ENCODE peak calls at places on chromosome 11, in ten cellular contexts. T is ovary, X is endothelial cell of umbilical vein, F is Peyer's patch, U is HCT116, R is heart left ventricle, I is A549, N is transverse colon, L is IMR-90, H is adrenal gland. W is an unnamed sample.

GRCh38 chr11:17386331-17387084 is 2.0 kb downstream of the KCNJ11 start:
- DNase-seq in H (peak), I (peak), F (peak), X (peak), U (peak), R (peak), T (no peak), L (peak), N (peak), W (no peak)

GRCh38 chr11:90476442-90477007 is 253.7 kb upstream of the CHORDC1 start:
- DNase-seq in F (no peak), X (peak), U (peak), R (peak), H (peak), L (peak), N (no peak), T (no peak), I (no peak), W (no peak)

GRCh38 chr11:119421941-119422504 is 949 bp downstream of the THY1 start:
- DNase-seq in T (no peak), X (no peak), N (no peak), H (no peak), F (no peak), R (no peak), U (no peak), I (no peak), L (peak), W (no peak)

GRCh38 chr11:66973956-66974585 is 1.0 kb upstream of the C11orf86 start:
- DNase-seq in H (peak), N (no peak), F (no peak), U (no peak), T (no peak), L (no peak), I (no peak), X (no peak), R (no peak), W (no peak)

GRCh38 chr11:28736256-28736655 is 628.1 kb downstream of the METTL15 start:
- DNase-seq in H (no peak), F (no peak), N (no peak), R (no peak), T (no peak), X (no peak), L (peak), U (no peak), I (no peak), W (no peak)

GRCh38 chr11:42631223-42631843 is 680.5 kb upstream of the API5 start:
- DNase-seq in H (peak), U (no peak), T (no peak), X (peak), N (no peak), L (no peak), I (no peak), R (no peak), F (no peak), W (no peak)

GRCh38 chr11:94806436-94806835 is 38.3 kb downstream of the AMOTL1 start:
- DNase-seq in F (no peak), R (no peak), X (no peak), I (no peak), L (no peak), U (no peak), T (no peak), N (no peak), H (no peak), W (no peak)

GRCh38 chr11:1707751-1708150 is 10.8 kb downstream of the KRTAP5-6 start:
- DNase-seq in L (no peak), F (no peak), H (no peak), T (no peak), X (no peak), U (no peak), R (no peak), N (no peak), I (no peak), W (no peak)

DNA sequence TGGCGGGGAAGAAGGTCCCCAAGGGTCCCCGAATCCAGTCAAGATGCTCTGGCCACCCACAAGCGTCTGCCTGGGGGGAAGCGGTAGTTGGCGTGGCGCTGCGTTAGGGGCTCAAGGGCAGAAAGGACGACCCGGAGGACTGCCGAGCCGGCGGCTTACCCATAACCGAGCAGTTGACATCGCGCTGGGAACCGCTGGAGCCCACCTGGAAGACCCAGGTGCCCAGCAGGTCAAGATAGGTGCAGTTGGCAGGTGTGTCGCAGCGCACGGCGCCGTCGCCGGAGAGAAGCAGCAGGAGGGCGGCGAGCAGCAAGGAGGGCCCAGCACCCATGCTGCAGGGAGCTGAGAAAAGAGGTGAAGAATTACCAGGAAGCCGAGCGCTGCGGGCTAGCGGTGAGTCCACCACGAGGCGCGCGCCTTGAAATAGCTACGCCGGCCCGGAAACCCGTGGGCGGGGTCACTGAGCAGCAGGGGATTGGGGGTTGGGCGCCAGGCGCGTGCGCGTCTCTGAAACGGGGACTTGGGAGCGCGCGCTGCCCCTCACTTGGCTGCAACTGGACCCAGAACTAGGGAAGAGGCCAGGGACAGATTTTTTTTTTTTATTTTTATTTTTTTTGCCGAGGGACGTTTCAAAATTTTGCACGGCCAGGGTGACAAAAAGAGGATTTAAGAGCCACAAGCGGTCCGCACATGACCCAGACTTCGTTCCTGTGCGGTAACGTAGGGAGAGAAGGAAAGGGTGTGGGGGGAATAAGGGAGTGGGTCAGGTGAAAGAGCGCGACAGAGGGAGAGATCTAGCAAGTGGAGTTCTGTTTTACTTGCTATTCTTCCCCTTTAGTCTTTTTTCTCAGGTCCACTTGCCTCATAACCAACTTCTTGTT is at the start of gene CTSC:
- DNase-seq in I (peak), R (peak), U (peak), H (peak), T (peak), F (peak), X (peak), N (peak), L (peak), W (peak)
- TF ChIP-seq POLR2A in I (peak), R (peak), U (peak), H (peak), T (peak), F (peak), X (peak), N (peak), L (peak), W (peak)

GRCh38 chr11:76769645-76770586 is 13.2 kb upstream of the TSKU start:
- DNase-seq in F (no peak), T (no peak), H (peak), N (peak), L (peak), R (peak), X (no peak), I (peak), U (no peak), W (no peak)
- TF ChIP-seq POLR2A in F (no peak), T (no peak), H (no peak), N (peak), L (peak), R (no peak), X (no peak), I (peak), U (no peak), W (peak)

DNA sequence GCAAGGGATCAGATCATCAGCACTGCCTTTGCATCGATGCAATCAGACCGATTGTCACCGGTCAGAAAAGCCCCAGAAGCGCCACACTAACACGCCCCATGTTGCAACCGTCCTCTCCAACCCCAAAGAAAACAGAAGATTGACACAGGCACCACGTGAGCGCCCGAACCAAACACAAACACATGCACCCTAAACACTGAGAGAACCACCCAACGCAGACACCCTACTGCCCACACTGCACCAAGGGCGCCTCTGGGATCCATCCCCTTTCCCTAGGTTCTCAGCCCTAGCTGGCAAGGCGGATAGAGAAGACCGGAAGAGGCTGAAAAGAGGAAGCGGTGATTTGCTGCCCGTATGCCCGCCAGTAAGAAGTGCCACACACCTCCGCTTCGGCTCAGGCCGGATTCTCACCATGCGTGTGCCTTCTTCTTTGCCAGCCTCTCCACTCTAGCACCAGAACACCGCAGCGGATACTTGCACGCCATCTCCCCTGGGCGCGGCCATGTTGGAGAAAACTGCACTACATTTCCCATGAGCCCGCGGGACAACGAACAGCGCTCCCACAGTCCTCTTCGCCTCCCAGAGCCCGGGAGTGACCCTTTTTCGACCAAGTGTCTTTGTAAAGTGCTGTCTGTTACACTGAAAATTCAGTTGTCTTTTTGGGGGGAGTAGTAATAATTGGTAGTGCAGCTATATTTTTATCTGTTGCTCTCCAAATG is at the start of gene ALKBH8:
- DNase-seq in H (peak), N (peak), X (peak), L (peak), I (peak), T (peak), U (no peak), R (peak), F (peak), W (peak)
- TF ChIP-seq POLR2A in H (no peak), N (no peak), X (peak), L (no peak), I (no peak), T (no peak), U (peak), R (no peak), F (peak), W (no peak)

DNA sequence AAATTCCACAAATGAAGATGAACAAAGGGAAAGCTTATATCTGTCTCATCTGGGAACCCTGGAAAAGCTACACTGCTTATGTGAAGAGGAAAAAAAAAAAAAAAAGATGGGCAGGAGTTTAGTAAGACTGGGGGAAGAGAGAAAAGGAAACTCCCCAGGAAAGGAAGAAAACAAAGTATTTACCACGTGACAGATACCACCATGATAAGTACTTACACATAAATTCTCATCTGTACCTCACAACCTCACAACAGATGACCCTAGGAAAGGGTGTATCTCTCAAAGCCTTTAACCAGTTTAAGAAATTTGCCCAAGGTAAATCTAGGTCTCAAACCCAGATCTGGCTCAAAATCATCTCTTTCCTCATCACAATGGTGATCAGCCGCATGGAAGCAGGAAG is 77.1 kb downstream of the GAB2 start:
- DNase-seq in N (no peak), L (no peak), H (no peak), I (no peak), T (no peak), F (no peak), U (no peak), X (no peak), R (no peak), W (no peak)
- TF ChIP-seq POLR2A in N (no peak), L (no peak), H (no peak), I (no peak), T (no peak), F (no peak), U (no peak), X (no peak), R (no peak), W (no peak)

DNA sequence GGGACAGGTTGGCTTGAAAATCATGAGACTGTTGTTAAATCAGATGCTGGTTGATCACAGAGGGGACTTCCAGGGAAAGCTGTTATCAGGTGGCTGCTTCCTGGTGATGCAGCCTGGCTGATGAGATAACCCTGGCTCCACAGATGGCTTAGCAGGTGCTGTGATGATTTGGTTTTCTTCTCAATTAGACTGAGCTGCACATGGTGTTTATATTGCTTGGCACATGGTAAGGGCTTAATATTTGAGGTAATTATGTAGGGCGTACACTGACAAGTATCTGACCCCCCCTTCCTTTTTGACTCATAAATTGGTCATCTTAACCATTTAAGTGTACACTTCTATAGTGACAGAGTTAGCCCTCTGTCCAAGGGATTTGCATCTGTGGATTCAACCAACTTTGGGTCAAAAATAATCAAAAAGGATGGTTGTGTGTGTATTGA is 7.0 kb downstream of the RPS3 start:
- DNase-seq in L (peak), T (no peak), N (no peak), I (no peak), X (peak), H (no peak), F (no peak), U (no peak), R (no peak), W (no peak)
- TF ChIP-seq POLR2A in L (no peak), T (no peak), N (no peak), I (no peak), X (peak), H (no peak), F (no peak), U (no peak), R (no peak), W (no peak)